ENCODE peak calls at places on chromosomes 6 and 20, in seven cellular contexts. I, N, U, P, S, B and D are unnamed samples.

GRCh38 chr6:169957351-169957963 is 206.0 kb downstream of the ERMARD start:
- DNase-seq in B (no peak), N (peak), I (no peak), P (no peak), S (no peak), U (no peak), D (no peak)

GRCh38 chr6:161486326-161486725 is 212.5 kb upstream of the AGPAT4 start:
- DNase-seq in I (no peak), S (no peak), P (no peak), U (no peak), N (peak), B (no peak), D (no peak)

GRCh38 chr6:90413867-90414266 is 117.2 kb upstream of the BACH2 start:
- DNase-seq in S (no peak), N (peak), U (no peak), I (no peak), B (no peak), P (no peak), D (peak)

GRCh38 chr6:10412165-10412947 is 2.5 kb downstream of the TFAP2A start:
- DNase-seq in U (peak), I (no peak), P (no peak), N (peak), B (no peak), S (no peak), D (peak)

GRCh38 chr20:10051185-10051584 is 16.4 kb downstream of the ANKEF1 start:
- DNase-seq in S (no peak), B (no peak), U (no peak), I (no peak), P (no peak), N (no peak), D (no peak)

GRCh38 chr6:30450908-30451818 is 38.1 kb upstream of the HLA-E start:
- DNase-seq in P (peak), I (peak), N (no peak), B (no peak), S (peak), U (no peak), D (peak)

GRCh38 chr6:98839788-98840361 is 5.5 kb downstream of the POU3F2 start:
- DNase-seq in N (peak), P (peak), U (no peak), S (no peak), I (no peak), B (no peak), D (no peak)

GRCh38 chr6:85429346-85429745 is 20.5 kb upstream of the NT5E start:
- DNase-seq in S (no peak), U (no peak), I (no peak), P (no peak), N (no peak), B (no peak), D (no peak)

GRCh38 chr6:155418017-155418749 is 37.5 kb downstream of the NOX3 start:
- DNase-seq in S (no peak), B (no peak), N (no peak), U (no peak), I (peak), P (no peak), D (no peak)

GRCh38 chr6:41724638-41725501 is 10.5 kb downstream of the TFEB start:
- DNase-seq in S (no peak), N (no peak), B (no peak), I (no peak), P (no peak), U (no peak), D (no peak)

GRCh38 chr20:17608701-17609497 is 39.0 kb downstream of the DSTN start:
- DNase-seq in P (no peak), S (no peak), I (no peak), N (no peak), U (no peak), B (no peak), D (no peak)

GRCh38 chr6:54874349-54875048 is 27.9 kb downstream of the FAM83B start:
- DNase-seq in I (no peak), N (no peak), S (no peak), P (no peak), U (no peak), B (no peak), D (no peak)

GRCh38 chr20:57738484-57738883 is 28.7 kb upstream of the PMEPA1 start:
- DNase-seq in I (no peak), S (no peak), U (peak), P (no peak), B (no peak), N (no peak), D (no peak)

GRCh38 chr20:36613974-36614373 is 8.4 kb downstream of the RAB5IF start:
- DNase-seq in N (no peak), I (no peak), U (no peak), P (no peak), B (no peak), S (no peak), D (no peak)

GRCh38 chr6:56729719-56730118 is 87.0 kb upstream of the DST start:
- DNase-seq in U (no peak), N (no peak), S (no peak), B (no peak), P (no peak), I (no peak), D (no peak)

GRCh38 chr20:58891686-58892125 is 39.2 kb downstream of the GNAS start:
- DNase-seq in N (peak), U (peak), P (no peak), S (peak), B (no peak), I (no peak), D (no peak)

GRCh38 chr6:34663887-34664269 is 32.7 kb downstream of the ILRUN start:
- DNase-seq in P (no peak), I (no peak), B (no peak), N (no peak), S (no peak), U (no peak), D (no peak)

GRCh38 chr6:158707120-158707519 is 57.3 kb downstream of the SYTL3 start:
- DNase-seq in S (no peak), B (no peak), I (no peak), U (peak), N (no peak), P (no peak), D (no peak)

GRCh38 chr20:50536333-50536732 is 26.1 kb downstream of the PTPN1 start:
- DNase-seq in I (no peak), U (no peak), S (no peak), B (no peak), P (no peak), N (no peak), D (no peak)

GRCh38 chr6:56682580-56682979 is 39.9 kb upstream of the DST start:
- DNase-seq in P (no peak), S (no peak), N (no peak), B (no peak), I (no peak), U (no peak), D (no peak)

DNA sequence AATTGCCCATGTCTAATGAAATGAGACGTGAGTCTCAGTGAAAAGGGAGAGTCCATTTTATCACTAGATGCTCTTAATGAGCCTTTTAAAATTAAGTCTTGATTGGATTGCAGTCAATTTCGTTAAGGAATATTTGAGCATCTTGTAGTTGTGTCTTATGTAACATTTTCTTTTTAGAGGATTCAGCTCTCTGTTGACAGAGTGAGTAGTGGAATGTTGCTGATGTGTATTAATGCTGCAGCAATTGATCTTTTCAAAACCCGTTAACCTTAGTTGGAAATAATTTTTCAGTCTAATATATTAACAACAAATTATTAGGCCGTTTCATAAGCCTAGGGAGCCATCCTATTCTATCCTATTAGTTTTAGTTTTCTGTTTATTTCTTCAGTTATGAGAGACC is 77.4 kb downstream of the QKI start:
- DNase-seq in N (no peak), P (no peak), S (no peak), I (no peak), B (no peak), U (no peak), D (no peak)
- TF ChIP-seq TAF1 in N (no peak), P (no peak), S (no peak), I (no peak), B (no peak), U (no peak), D (no peak)

DNA sequence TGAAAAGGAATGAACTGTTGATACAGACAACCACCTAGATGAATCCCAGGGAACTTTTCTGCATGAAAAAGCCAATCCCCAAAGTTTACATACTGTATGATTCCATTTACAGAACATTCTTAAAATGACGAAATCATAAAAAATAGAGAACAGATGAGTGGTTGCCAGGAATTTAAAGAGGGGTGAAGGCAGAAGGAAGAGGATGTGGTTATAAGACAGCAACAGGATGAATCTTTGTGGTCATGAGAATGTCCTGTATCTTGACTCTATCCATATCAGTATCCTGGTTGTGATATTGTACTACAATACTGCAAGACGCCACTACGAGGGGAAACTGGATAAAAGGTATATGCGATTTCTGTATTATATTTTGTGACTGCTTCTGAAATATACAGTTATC is 70.1 kb upstream of the EMILIN3 start:
- DNase-seq in S (no peak), I (no peak), P (no peak), N (no peak), U (no peak), B (no peak), D (no peak)
- TF ChIP-seq TAF1 in S (no peak), I (no peak), P (no peak), N (no peak), U (no peak), B (no peak), D (no peak)

GRCh38 chr20:25622450-25623224 is 1.2 kb downstream of the NANP start:
- DNase-seq in P (peak), I (no peak), S (no peak), N (no peak), B (no peak), U (no peak), D (no peak)
- TF ChIP-seq TAF1 in P (no peak), I (no peak), S (no peak), N (no peak), B (no peak), U (no peak), D (no peak)

GRCh38 chr6:17204548-17204947 is 76.6 kb upstream of the RBM24 start:
- DNase-seq in S (no peak), P (no peak), B (no peak), U (no peak), N (no peak), I (no peak), D (no peak)

GRCh38 chr6:17206566-17207072 is 74.5 kb upstream of the RBM24 start:
- DNase-seq in I (no peak), N (no peak), S (no peak), B (no peak), U (no peak), P (no peak), D (no peak)

GRCh38 chr6:17200395-17200794 is 80.8 kb upstream of the RBM24 start:
- DNase-seq in N (no peak), S (no peak), U (no peak), P (no peak), I (no peak), B (peak), D (no peak)

GRCh38 chr6:17207281-17207680 is 73.9 kb upstream of the RBM24 start:
- DNase-seq in P (no peak), B (no peak), U (no peak), N (no peak), S (no peak), I (no peak), D (no peak)

GRCh38 chr6:17202526-17202925 is 78.6 kb upstream of the RBM24 start:
- DNase-seq in S (no peak), P (no peak), N (no peak), I (no peak), B (no peak), U (no peak), D (no peak)
- TF ChIP-seq TAF1 in S (no peak), P (no peak), N (no peak), I (no peak), B (no peak), U (no peak), D (no peak)

GRCh38 chr6:21886601-21887091 is 293.1 kb downstream of the SOX4 start:
- DNase-seq in B (no peak), N (no peak), S (no peak), P (no peak), U (no peak), I (no peak), D (no peak)

GRCh38 chr6:21885532-21886089 is 292.1 kb downstream of the SOX4 start:
- DNase-seq in S (no peak), P (no peak), U (no peak), I (no peak), N (peak), B (no peak), D (no peak)

GRCh38 chr6:21885101-21885500 is 291.6 kb downstream of the SOX4 start:
- DNase-seq in S (no peak), N (no peak), P (no peak), I (no peak), B (no peak), U (no peak), D (no peak)

GRCh38 chr6:21891065-21891464 is 297.5 kb downstream of the SOX4 start:
- DNase-seq in S (no peak), I (no peak), N (no peak), U (no peak), B (no peak), P (no peak), D (no peak)

GRCh38 chr6:21887301-21888185 is 294.0 kb downstream of the SOX4 start:
- DNase-seq in I (no peak), B (no peak), U (no peak), P (peak), S (no peak), N (no peak), D (no peak)
- TF ChIP-seq TAF1 in I (no peak), B (no peak), U (no peak), P (no peak), S (no peak), N (no peak), D (no peak)

GRCh38 chr6:4905858-4906257 is 98.0 kb downstream of the RPP40 start:
- DNase-seq in S (no peak), I (no peak), B (no peak), P (no peak), N (no peak), U (no peak), D (no peak)
- TF ChIP-seq TAF1 in S (no peak), I (no peak), B (no peak), P (no peak), N (no peak), U (no peak), D (no peak)

GRCh38 chr6:25732468-25733198 is 21.9 kb upstream of the SLC17A4 start:
- DNase-seq in B (no peak), N (no peak), I (no peak), S (no peak), U (no peak), P (no peak), D (no peak)
- TF ChIP-seq TAF1 in B (no peak), N (no peak), I (no peak), S (no peak), U (no peak), P (no peak), D (no peak)

GRCh38 chr6:100078509-100078908 is 84.5 kb upstream of the MCHR2 start:
- DNase-seq in I (no peak), U (no peak), B (peak), N (peak), S (no peak), P (peak), D (no peak)
- TF ChIP-seq TAF1 in I (no peak), U (no peak), B (no peak), N (no peak), S (no peak), P (no peak), D (no peak)

DNA sequence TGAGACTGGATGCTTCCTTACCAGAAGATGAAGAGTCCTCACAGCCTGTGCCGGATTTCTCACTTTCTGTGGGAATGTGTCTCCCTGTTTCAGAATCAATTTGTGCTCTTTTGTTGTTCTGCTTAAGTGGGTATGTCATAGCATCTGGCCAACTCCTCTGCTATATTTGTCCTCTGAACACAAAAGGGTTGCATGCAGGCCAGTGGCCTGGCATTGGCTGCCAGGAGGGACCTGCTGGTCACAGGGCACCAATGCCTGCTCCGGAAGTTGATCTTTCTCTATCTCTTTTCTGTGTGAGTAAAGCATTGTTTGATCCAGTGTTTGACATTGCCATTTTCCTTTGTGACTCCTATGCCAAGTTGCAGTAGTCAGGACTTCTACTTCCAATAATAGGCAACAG is 47.8 kb downstream of the JARID2 start:
- DNase-seq in I (no peak), N (no peak), P (no peak), B (no peak), S (no peak), U (no peak), D (no peak)
- TF ChIP-seq TAF1 in I (no peak), N (no peak), P (no peak), B (no peak), S (no peak), U (no peak), D (no peak)